ENCODE peak calls at places on chromosomes 16 and 17, in six cellular contexts. One of them, this sample, is unnamed. For H3K4me1, the result is how much of the 10 kb centered on the place peaks cover.

GRCh38 chr16:4558026-4558425 is 1.9 kb downstream of the C16orf96 start:
- DNase-seq in GM12878: no peak
- DNase-seq in neural progenitor cell: no peak
- DNase-seq in K562: peak
- DNase-seq in body of pancreas: no peak
- DNase-seq in A549: no peak
- DNase-seq in this sample: no peak

GRCh38 chr17:72634621-72635020 is 457.9 kb downstream of the SLC39A11 start:
- DNase-seq in GM12878: no peak
- DNase-seq in neural progenitor cell: no peak
- DNase-seq in K562: no peak
- DNase-seq in body of pancreas: no peak
- DNase-seq in A549: no peak
- DNase-seq in this sample: no peak

GRCh38 chr17:66717680-66718079 is 117.2 kb upstream of the CACNG5 start:
- DNase-seq in GM12878: no peak
- DNase-seq in neural progenitor cell: no peak
- DNase-seq in K562: no peak
- DNase-seq in body of pancreas: peak
- DNase-seq in A549: no peak
- DNase-seq in this sample: peak

GRCh38 chr16:73047536-73048291 is at the start of gene ZFHX3:
- DNase-seq in GM12878: no peak
- DNase-seq in neural progenitor cell: peak
- DNase-seq in K562: no peak
- DNase-seq in body of pancreas: peak
- DNase-seq in A549: peak
- DNase-seq in this sample: peak

GRCh38 chr17:16068323-16068722 is 68.7 kb downstream of the TTC19 start:
- DNase-seq in GM12878: no peak
- DNase-seq in neural progenitor cell: no peak
- DNase-seq in K562: no peak
- DNase-seq in body of pancreas: no peak
- DNase-seq in A549: no peak
- DNase-seq in this sample: no peak

GRCh38 chr17:63649813-63650212 is 27.6 kb downstream of the MAP3K3 start:
- DNase-seq in GM12878: no peak
- DNase-seq in neural progenitor cell: no peak
- DNase-seq in K562: no peak
- DNase-seq in body of pancreas: peak
- DNase-seq in A549: no peak
- DNase-seq in this sample: no peak

GRCh38 chr17:19461139-19461538 is 50.1 kb downstream of the RNF112 start:
- DNase-seq in GM12878: peak
- DNase-seq in neural progenitor cell: peak
- DNase-seq in K562: no peak
- DNase-seq in body of pancreas: no peak
- DNase-seq in A549: no peak
- DNase-seq in this sample: peak

GRCh38 chr16:54287018-54287757 is 601 bp upstream of the IRX3 start:
- DNase-seq in GM12878: no peak
- DNase-seq in neural progenitor cell: no peak
- DNase-seq in K562: no peak
- DNase-seq in body of pancreas: no peak
- DNase-seq in A549: no peak
- DNase-seq in this sample: no peak

GRCh38 chr17:46984892-46985291 is 5.8 kb upstream of the RPRML start:
- DNase-seq in GM12878: no peak
- DNase-seq in neural progenitor cell: no peak
- DNase-seq in K562: no peak
- DNase-seq in body of pancreas: peak
- DNase-seq in A549: no peak
- DNase-seq in this sample: no peak

GRCh38 chr17:59800530-59800942 is 92.2 kb downstream of the TUBD1 start:
- DNase-seq in GM12878: no peak
- DNase-seq in neural progenitor cell: no peak
- DNase-seq in K562: no peak
- DNase-seq in body of pancreas: no peak
- DNase-seq in A549: peak
- DNase-seq in this sample: no peak

GRCh38 chr16:83928341-83929055 is 24.5 kb upstream of the OSGIN1 start:
- DNase-seq in GM12878: no peak
- DNase-seq in neural progenitor cell: no peak
- DNase-seq in K562: no peak
- DNase-seq in body of pancreas: no peak
- DNase-seq in A549: no peak
- DNase-seq in this sample: no peak

GRCh38 chr16:30407794-30408534 is 558 bp downstream of the ZNF771 start:
- DNase-seq in GM12878: no peak
- DNase-seq in neural progenitor cell: peak
- DNase-seq in K562: peak
- DNase-seq in body of pancreas: no peak
- DNase-seq in A549: no peak
- DNase-seq in this sample: no peak

GRCh38 chr17:39194089-39194984 is 3.1 kb downstream of the CACNB1 start:
- DNase-seq in GM12878: no peak
- DNase-seq in neural progenitor cell: peak
- DNase-seq in K562: peak
- DNase-seq in body of pancreas: peak
- DNase-seq in A549: peak
- DNase-seq in this sample: no peak

GRCh38 chr17:81390436-81391214 is 4.6 kb upstream of the BAHCC1 start:
- DNase-seq in GM12878: no peak
- DNase-seq in neural progenitor cell: no peak
- DNase-seq in K562: no peak
- DNase-seq in body of pancreas: no peak
- DNase-seq in A549: no peak
- DNase-seq in this sample: no peak

GRCh38 chr17:10013360-10014112 is 108.5 kb upstream of the RCVRN start:
- DNase-seq in GM12878: peak
- DNase-seq in neural progenitor cell: no peak
- DNase-seq in K562: no peak
- DNase-seq in body of pancreas: peak
- DNase-seq in A549: no peak
- DNase-seq in this sample: no peak

GRCh38 chr17:14340968-14341412 is 40.1 kb downstream of the HS3ST3B1 start:
- DNase-seq in GM12878: no peak
- DNase-seq in neural progenitor cell: peak
- DNase-seq in K562: no peak
- DNase-seq in body of pancreas: no peak
- DNase-seq in A549: no peak
- DNase-seq in this sample: no peak

DNA sequence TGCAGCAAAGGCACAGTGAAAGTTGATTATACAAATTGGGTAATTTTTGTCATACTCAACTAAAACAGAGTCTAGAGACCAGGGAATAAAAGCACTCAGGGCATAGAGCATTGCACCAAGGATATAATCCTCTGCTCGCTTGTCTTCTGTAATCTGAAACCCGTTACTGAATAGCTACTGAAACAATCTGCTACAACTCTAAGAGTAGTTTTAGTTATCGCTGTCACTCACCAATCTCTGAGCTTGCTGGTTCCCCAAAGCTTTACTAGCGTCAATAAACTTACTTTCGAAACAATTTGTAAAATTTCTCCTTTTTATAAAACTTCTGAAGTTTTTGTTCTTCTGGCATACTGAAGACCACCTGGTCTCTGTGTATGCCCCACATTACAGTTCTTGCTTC is 22.9 kb upstream of the SLC35G3 start:
- DNase-seq in GM12878: no peak
- DNase-seq in neural progenitor cell: no peak
- DNase-seq in K562: no peak
- DNase-seq in body of pancreas: no peak
- DNase-seq in A549: no peak
- DNase-seq in this sample: no peak
- H3K4me1 ChIP-seq in GM12878: under half
- H3K4me1 ChIP-seq in neural progenitor cell: under half
- H3K4me1 ChIP-seq in K562: under half
- H3K4me1 ChIP-seq in body of pancreas: under half
- H3K4me1 ChIP-seq in A549: under half
- H3K4me1 ChIP-seq in this sample: under half

DNA sequence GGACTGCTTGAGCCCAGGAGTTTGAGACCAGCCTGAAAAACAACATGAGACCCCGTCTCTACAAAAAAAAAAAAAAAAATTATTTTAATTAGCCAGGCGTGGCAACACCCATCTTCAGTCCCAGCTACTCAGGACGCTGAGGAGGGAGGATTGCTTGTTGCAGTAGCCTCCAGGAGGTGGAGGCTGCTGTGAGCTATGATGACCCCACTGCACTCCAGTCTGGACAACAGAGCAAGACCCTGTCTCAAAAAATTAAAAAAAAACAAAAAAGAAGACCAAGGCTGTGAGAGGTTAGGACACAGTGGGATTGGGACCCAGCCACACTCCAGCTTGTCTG is 1.3 kb upstream of the SNAI3 start:
- DNase-seq in GM12878: no peak
- DNase-seq in neural progenitor cell: no peak
- DNase-seq in K562: peak
- DNase-seq in body of pancreas: no peak
- DNase-seq in A549: no peak
- DNase-seq in this sample: no peak
- H3K4me1 ChIP-seq in GM12878: under half
- H3K4me1 ChIP-seq in neural progenitor cell: under half
- H3K4me1 ChIP-seq in K562: half or more
- H3K4me1 ChIP-seq in body of pancreas: under half
- H3K4me1 ChIP-seq in A549: under half
- H3K4me1 ChIP-seq in this sample: under half

GRCh38 chr17:68435876-68436842 is 21.1 kb downstream of the WIPI1 start:
- DNase-seq in GM12878: no peak
- DNase-seq in neural progenitor cell: peak
- DNase-seq in K562: peak
- DNase-seq in body of pancreas: peak
- DNase-seq in A549: peak
- DNase-seq in this sample: peak

GRCh38 chr17:68440526-68440925 is 16.8 kb downstream of the WIPI1 start:
- DNase-seq in GM12878: no peak
- DNase-seq in neural progenitor cell: no peak
- DNase-seq in K562: no peak
- DNase-seq in body of pancreas: no peak
- DNase-seq in A549: no peak
- DNase-seq in this sample: no peak

GRCh38 chr17:68439656-68440290 is 17.5 kb downstream of the WIPI1 start:
- DNase-seq in GM12878: no peak
- DNase-seq in neural progenitor cell: no peak
- DNase-seq in K562: no peak
- DNase-seq in body of pancreas: no peak
- DNase-seq in A549: no peak
- DNase-seq in this sample: no peak

GRCh38 chr17:68435361-68435760 is 21.9 kb downstream of the WIPI1 start:
- DNase-seq in GM12878: no peak
- DNase-seq in neural progenitor cell: no peak
- DNase-seq in K562: no peak
- DNase-seq in body of pancreas: no peak
- DNase-seq in A549: no peak
- DNase-seq in this sample: no peak

DNA sequence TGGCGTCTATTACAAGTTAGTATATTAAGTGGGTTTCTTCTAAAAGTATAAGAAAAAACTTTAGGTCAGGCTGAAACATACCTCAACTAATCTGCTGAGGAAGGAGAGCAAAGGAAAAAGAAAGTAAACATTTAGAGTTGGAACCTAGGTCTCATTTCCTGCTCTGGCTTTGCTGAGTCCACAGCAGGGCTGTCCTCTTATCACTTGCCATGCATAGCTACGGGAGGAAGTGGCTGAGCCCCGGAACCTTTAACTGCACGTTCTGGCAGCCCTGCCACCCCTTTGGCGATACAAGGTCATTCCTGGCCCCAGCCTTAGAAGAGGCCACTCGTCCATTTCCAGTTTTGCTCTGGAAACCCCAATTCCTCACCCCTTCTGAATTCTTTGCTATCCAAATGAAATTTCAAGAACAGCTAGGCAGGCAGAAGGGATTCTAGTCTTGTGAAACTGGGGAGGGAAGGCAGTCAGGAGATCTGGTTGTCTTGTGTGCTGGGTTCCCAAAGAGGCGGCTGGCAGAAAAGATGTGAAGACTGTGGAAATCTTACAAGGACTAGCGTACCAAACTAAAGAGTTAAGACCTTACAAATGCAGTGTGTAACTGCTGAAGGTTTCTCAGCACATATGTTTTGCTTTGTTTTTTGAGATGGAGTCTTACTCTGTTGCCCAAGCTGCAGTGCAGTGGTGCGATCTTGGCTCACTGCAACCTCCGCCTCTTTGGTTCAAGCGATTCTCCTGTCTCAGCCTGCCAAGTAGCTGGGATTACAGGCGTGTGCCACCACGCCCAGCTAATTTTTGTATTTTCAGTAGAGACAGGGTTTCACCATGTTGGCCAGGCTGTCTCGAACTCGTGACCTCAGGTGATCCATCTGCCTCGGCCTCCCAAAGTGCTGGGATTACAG is 19.1 kb downstream of the WIPI1 start:
- DNase-seq in GM12878: no peak
- DNase-seq in neural progenitor cell: no peak
- DNase-seq in K562: peak
- DNase-seq in body of pancreas: peak
- DNase-seq in A549: no peak
- DNase-seq in this sample: no peak
- H3K4me1 ChIP-seq in GM12878: under half
- H3K4me1 ChIP-seq in neural progenitor cell: under half
- H3K4me1 ChIP-seq in K562: under half
- H3K4me1 ChIP-seq in body of pancreas: under half
- H3K4me1 ChIP-seq in A549: under half
- H3K4me1 ChIP-seq in this sample: under half

GRCh38 chr16:20871935-20872815 is 28.0 kb downstream of the DCUN1D3 start:
- DNase-seq in GM12878: no peak
- DNase-seq in neural progenitor cell: no peak
- DNase-seq in K562: peak
- DNase-seq in body of pancreas: no peak
- DNase-seq in A549: no peak
- DNase-seq in this sample: no peak

GRCh38 chr16:20868890-20869289 is 31.3 kb downstream of the DCUN1D3 start:
- DNase-seq in GM12878: no peak
- DNase-seq in neural progenitor cell: peak
- DNase-seq in K562: no peak
- DNase-seq in body of pancreas: peak
- DNase-seq in A549: peak
- DNase-seq in this sample: peak

GRCh38 chr16:20870122-20870521 is 30.0 kb downstream of the DCUN1D3 start:
- DNase-seq in GM12878: no peak
- DNase-seq in neural progenitor cell: no peak
- DNase-seq in K562: no peak
- DNase-seq in body of pancreas: no peak
- DNase-seq in A549: no peak
- DNase-seq in this sample: no peak

GRCh38 chr16:20873331-20873730 is 26.8 kb downstream of the DCUN1D3 start:
- DNase-seq in GM12878: no peak
- DNase-seq in neural progenitor cell: no peak
- DNase-seq in K562: no peak
- DNase-seq in body of pancreas: no peak
- DNase-seq in A549: no peak
- DNase-seq in this sample: no peak

DNA sequence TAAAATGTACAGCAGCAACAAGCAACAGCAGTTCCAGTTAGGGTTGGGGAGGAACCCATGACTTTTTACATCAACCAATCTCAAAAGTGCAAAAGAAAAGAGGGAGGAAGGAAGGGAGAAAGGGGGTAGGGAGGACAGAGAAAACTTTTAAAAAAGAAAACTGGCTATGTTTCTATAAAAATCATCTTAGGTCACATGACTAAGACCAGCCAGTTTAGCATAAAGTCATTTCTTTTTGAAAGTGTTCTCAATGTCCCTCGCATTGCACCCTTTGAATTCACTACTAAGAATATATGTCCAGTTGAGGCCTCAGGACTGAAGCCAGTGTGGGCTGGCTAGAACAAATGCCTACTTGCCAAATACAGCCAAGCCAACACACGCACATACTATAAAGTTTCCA is 28.9 kb downstream of the DCUN1D3 start:
- DNase-seq in GM12878: no peak
- DNase-seq in neural progenitor cell: no peak
- DNase-seq in K562: no peak
- DNase-seq in body of pancreas: no peak
- DNase-seq in A549: no peak
- DNase-seq in this sample: no peak
- H3K4me1 ChIP-seq in GM12878: under half
- H3K4me1 ChIP-seq in neural progenitor cell: under half
- H3K4me1 ChIP-seq in K562: under half
- H3K4me1 ChIP-seq in body of pancreas: half or more
- H3K4me1 ChIP-seq in A549: half or more
- H3K4me1 ChIP-seq in this sample: under half

This sample was measured in SJCRH30.